ENCODE peak calls at places on chromosomes 7 and 10, in eight cellular contexts. B is foreskin fibroblast, I is BJ, S is ovary, V is AG10803, H is GM12865, D is AG09309, P is A549. F is an unnamed sample.
A peak's percentile ranks its signal among the peaks of the same experiment; 100 is the strongest.

GRCh38 chr7:150610193-150610592 is 22.0 kb downstream of the GIMAP6 start:
- DNase-seq in B (no peak), I (no peak), S (no peak), V (no peak), H (no peak), D (no peak), P (no peak), F (no peak)

GRCh38 chr7:67937717-67938191 is 941.1 kb downstream of the TYW1 start:
- DNase-seq in B (peak; percentile 49), I (peak; percentile 34), S (peak; percentile 17), V (peak; percentile 99), H (no peak), D (peak; percentile 23), P (peak; percentile 18), F (peak; percentile 80)

GRCh38 chr7:39488467-39489393 is 77.5 kb upstream of the YAE1 start:
- DNase-seq in B (no peak), I (no peak), S (no peak), V (no peak), H (no peak), D (no peak), P (no peak), F (no peak)

GRCh38 chr7:3042861-3043489 is 692 bp downstream of the CARD11 start:
- DNase-seq in B (no peak), I (no peak), S (no peak), V (no peak), H (peak; percentile 75), D (no peak), P (no peak), F (no peak)

GRCh38 chr7:33854951-33855350 is 50.4 kb upstream of the BMPER start:
- DNase-seq in B (peak; percentile 90), I (peak; percentile 60), S (no peak), V (peak; percentile 82), H (no peak), D (no peak), P (no peak), F (no peak)

GRCh38 chr7:34838329-34838728 is 180.3 kb downstream of the NPSR1 start:
- DNase-seq in B (no peak), I (no peak), S (no peak), V (no peak), H (no peak), D (no peak), P (no peak), F (no peak)

GRCh38 chr7:121516791-121517305 is 120.7 kb upstream of the FAM3C start:
- DNase-seq in B (no peak), I (no peak), S (no peak), V (peak; percentile 13), H (no peak), D (no peak), P (no peak), F (no peak)

GRCh38 chr10:29648983-29649268 is 14.2 kb upstream of the SVIL start:
- DNase-seq in B (peak; percentile 78), I (no peak), S (no peak), V (peak; percentile 28), H (no peak), D (no peak), P (no peak), F (peak; percentile 63)

GRCh38 chr7:5005066-5005465 is 40.6 kb upstream of the RBAK start:
- DNase-seq in B (no peak), I (no peak), S (no peak), V (no peak), H (no peak), D (no peak), P (no peak), F (no peak)

GRCh38 chr7:23055582-23056178 is 41.8 kb upstream of the HYCC1 start:
- DNase-seq in B (peak; percentile 63), I (no peak), S (no peak), V (peak; percentile 68), H (peak; percentile 84), D (peak; percentile 33), P (peak; percentile 38), F (peak; percentile 51)

GRCh38 chr7:65951837-65952578 is 30.0 kb downstream of the GUSB start:
- DNase-seq in B (no peak), I (no peak), S (no peak), V (no peak), H (no peak), D (no peak), P (no peak), F (no peak)

GRCh38 chr7:29319719-29320521 is 125.3 kb downstream of the CHN2 start:
- DNase-seq in B (no peak), I (no peak), S (no peak), V (peak; percentile 24), H (peak; percentile 36), D (no peak), P (no peak), F (no peak)

GRCh38 chr10:102650655-102651454 is 6.6 kb downstream of the TRIM8 start:
- DNase-seq in B (no peak), I (no peak), S (no peak), V (no peak), H (peak; percentile 37), D (no peak), P (no peak), F (no peak)

GRCh38 chr10:119205926-119206602 is 1.3 kb upstream of the GRK5 start:
- DNase-seq in B (no peak), I (no peak), S (no peak), V (peak; percentile 34), H (peak; percentile 90), D (no peak), P (peak; percentile 64), F (peak; percentile 68)

GRCh38 chr7:158740013-158740656 is 35.5 kb upstream of the NCAPG2 start:
- DNase-seq in B (peak; percentile 81), I (no peak), S (peak; percentile 69), V (peak; percentile 62), H (no peak), D (peak; percentile 49), P (no peak), F (no peak)

GRCh38 chr7:130943336-130943901 is 209.4 kb upstream of the KLF14 start:
- DNase-seq in B (peak; percentile 55), I (no peak), S (no peak), V (peak; percentile 74), H (no peak), D (no peak), P (peak; percentile 52), F (no peak)

GRCh38 chr7:31017036-31017747 is 34.9 kb upstream of the ADCYAP1R1 start:
- DNase-seq in B (no peak), I (no peak), S (no peak), V (no peak), H (no peak), D (no peak), P (no peak), F (no peak)

GRCh38 chr7:73397936-73398335 is 35.6 kb upstream of the FZD9 start:
- DNase-seq in B (no peak), I (no peak), S (no peak), V (no peak), H (no peak), D (no peak), P (no peak), F (no peak)

GRCh38 chr10:125006921-125007391 is 65.0 kb downstream of the ZRANB1 start:
- DNase-seq in B (peak; percentile 95), I (peak; percentile 89), S (peak; percentile 18), V (peak; percentile 92), H (no peak), D (peak; percentile 80), P (no peak), F (no peak)

GRCh38 chr10:125002423-125003145 is 60.7 kb downstream of the ZRANB1 start:
- DNase-seq in B (no peak), I (no peak), S (peak; percentile 31), V (no peak), H (no peak), D (no peak), P (no peak), F (peak; percentile 14)

GRCh38 chr7:82305347-82306005 is 138.1 kb downstream of the CACNA2D1 start:
- DNase-seq in B (no peak), I (no peak), S (no peak), V (no peak), H (no peak), D (no peak), P (no peak), F (no peak)

DNA sequence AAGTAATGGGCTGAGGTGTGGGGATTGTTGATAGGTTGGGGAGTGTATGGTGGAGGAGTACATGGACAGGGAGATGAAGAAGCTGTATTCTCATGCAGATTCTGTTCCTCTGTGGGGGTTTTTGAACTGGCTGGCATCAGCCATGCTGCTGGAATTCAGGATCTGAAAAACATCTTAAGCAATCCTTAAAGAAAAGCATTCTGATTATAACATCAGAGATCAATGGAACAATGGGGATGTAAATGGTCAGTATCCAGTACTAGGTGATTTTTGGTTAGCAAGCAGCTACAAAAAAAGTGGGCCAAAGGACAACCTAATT is 247.5 kb upstream of the GALNT17 start:
- DNase-seq in B (no peak), I (no peak), S (no peak), V (no peak), H (no peak), D (no peak), P (no peak), F (no peak)
- H3K4me3 ChIP-seq in B (no peak overlapping the region), I (no peak overlapping the region), S (no peak overlapping the region), V (no peak overlapping the region), H (no peak overlapping the region), D (no peak overlapping the region), P (no peak overlapping the region), F (no peak overlapping the region)

GRCh38 chr7:32059289-32060045 is 10.7 kb downstream of the PDE1C start:
- DNase-seq in B (peak; percentile 3), I (peak; percentile 76), S (no peak), V (peak; percentile 65), H (no peak), D (peak; percentile 77), P (no peak), F (no peak)

GRCh38 chr7:32063614-32064013 is 6.6 kb downstream of the PDE1C start:
- DNase-seq in B (no peak), I (no peak), S (no peak), V (no peak), H (no peak), D (no peak), P (no peak), F (no peak)

GRCh38 chr7:32058017-32058416 is 12.2 kb downstream of the PDE1C start:
- DNase-seq in B (no peak), I (no peak), S (no peak), V (no peak), H (no peak), D (no peak), P (no peak), F (no peak)

GRCh38 chr7:32061346-32061745 is 8.9 kb downstream of the PDE1C start:
- DNase-seq in B (no peak), I (no peak), S (no peak), V (no peak), H (no peak), D (no peak), P (no peak), F (no peak)

GRCh38 chr7:32062150-32062549 is 8.1 kb downstream of the PDE1C start:
- DNase-seq in B (no peak), I (no peak), S (peak; percentile 43), V (no peak), H (peak; percentile 45), D (no peak), P (peak; percentile 58), F (peak; percentile 80)
- TF ChIP-seq CTCF in B (peak; percentile 38), I (peak; percentile 48), S (no peak), V (peak; percentile 42), H (peak; percentile 67), D (peak; percentile 55), P (peak; percentile 51), F (peak; percentile 27)

GRCh38 chr10:132129431-132129830 is 57.3 kb upstream of the DPYSL4 start:
- DNase-seq in B (no peak), I (no peak), S (no peak), V (peak; percentile 3), H (no peak), D (no peak), P (no peak), F (no peak)
- H3K4me3 ChIP-seq in B (no peak overlapping the region), I (no peak overlapping the region), S (no peak overlapping the region), V (no peak overlapping the region), H (no peak overlapping the region), D (no peak overlapping the region), P (no peak overlapping the region), F (no peak overlapping the region)

GRCh38 chr10:42875388-42875755 is 92.8 kb downstream of the BMS1 start:
- DNase-seq in B (no peak), I (no peak), S (no peak), V (no peak), H (no peak), D (no peak), P (no peak), F (no peak)
- TF ChIP-seq CTCF in B (no peak), I (no peak), S (no peak), V (no peak), H (no peak), D (no peak), P (no peak), F (no peak)

F was measured in testis.